ENCODE peak calls at places on chromosomes 12 and 14, in seven cellular contexts. X, S, W, Z, C, B and U are unnamed samples.

GRCh38 chr12:62998454-62998853 is 63.5 kb upstream of the PPM1H start:
- DNase-seq in C (no peak), Z (no peak), X (no peak), B (no peak), S (no peak), W (no peak), U (no peak)

GRCh38 chr12:96503971-96504370 is 14.6 kb downstream of the CFAP54 start:
- DNase-seq in B (no peak), Z (no peak), S (no peak), W (no peak), X (no peak), C (peak), U (no peak)

GRCh38 chr12:127509066-127509778 is 757.7 kb upstream of the TMEM132C start:
- DNase-seq in B (peak), W (no peak), C (peak), S (peak), X (peak), Z (no peak), U (no peak)

GRCh38 chr12:51023625-51024395 is 2.4 kb downstream of the SLC11A2 start:
- DNase-seq in S (peak), B (peak), C (peak), W (no peak), Z (no peak), X (no peak), U (no peak)

GRCh38 chr12:6952860-6953416 is 1.8 kb downstream of the PTPN6 start:
- DNase-seq in X (no peak), W (no peak), S (no peak), C (no peak), B (no peak), Z (no peak), U (no peak)

GRCh38 chr12:15122349-15122748 is 98.9 kb downstream of the RERG start:
- DNase-seq in B (no peak), W (peak), C (no peak), S (no peak), X (no peak), Z (no peak), U (no peak)

GRCh38 chr12:123513805-123514204 is 19.7 kb downstream of the RILPL1 start:
- DNase-seq in B (no peak), W (no peak), S (no peak), Z (no peak), X (no peak), C (no peak), U (no peak)

GRCh38 chr12:91256471-91256870 is 73.9 kb upstream of the DCN start:
- DNase-seq in B (no peak), C (no peak), X (no peak), Z (no peak), W (no peak), S (peak), U (no peak)

GRCh38 chr14:67168110-67168441 is 21.2 kb upstream of the GARIN2 start:
- DNase-seq in Z (no peak), X (no peak), W (no peak), B (no peak), C (no peak), S (no peak), U (no peak)

GRCh38 chr14:67166450-67166853 is 22.8 kb upstream of the GARIN2 start:
- DNase-seq in S (peak), Z (peak), B (peak), W (peak), C (peak), X (peak), U (no peak)

GRCh38 chr14:67170706-67171105 is 18.5 kb upstream of the GARIN2 start:
- DNase-seq in S (no peak), W (no peak), Z (no peak), B (no peak), C (no peak), X (no peak), U (no peak)

GRCh38 chr14:67172056-67172455 is 17.2 kb upstream of the GARIN2 start:
- DNase-seq in Z (no peak), W (no peak), X (no peak), S (no peak), B (no peak), C (no peak), U (no peak)

DNA sequence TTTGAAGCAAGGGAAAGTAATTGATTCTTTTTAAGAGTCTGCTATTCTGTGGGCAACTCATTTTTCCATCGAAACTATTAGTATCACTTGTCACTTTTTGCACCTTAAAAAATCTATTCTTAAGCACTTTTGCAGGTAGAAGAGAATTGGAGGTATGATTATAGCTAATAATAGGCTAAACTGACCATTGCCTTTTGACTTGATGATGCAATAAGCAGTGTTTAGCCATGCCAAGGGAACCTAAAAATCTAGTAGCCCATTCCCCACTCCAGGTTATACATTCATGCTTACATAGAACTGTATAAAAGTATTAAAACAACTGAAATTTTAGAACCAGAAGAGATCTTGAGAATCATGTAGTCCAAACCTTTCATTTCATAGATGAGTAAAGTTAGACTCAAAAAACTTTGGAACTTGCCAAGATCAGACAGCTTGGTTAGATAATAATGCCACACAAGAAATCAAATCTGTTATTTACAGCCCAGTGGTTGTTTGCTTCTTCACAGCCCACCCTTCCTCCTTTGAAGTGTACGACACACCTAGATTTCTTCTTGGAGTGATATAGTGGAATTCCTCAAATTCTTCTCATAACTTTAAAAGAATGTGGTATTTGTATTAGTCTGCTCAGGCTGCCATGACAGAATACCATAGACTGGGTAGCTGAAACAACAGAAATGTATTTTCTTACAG is 21.7 kb upstream of the GARIN2 start:
- DNase-seq in C (peak), S (peak), W (no peak), X (peak), Z (no peak), B (peak), U (no peak)
- H3K4me3 ChIP-seq in C (no peak), S (no peak), W (no peak), X (no peak), Z (no peak), B (no peak), U (no peak)

GRCh38 chr14:100371773-100372172 is 48.6 kb downstream of the SLC25A47 start:
- DNase-seq in S (no peak), B (no peak), X (no peak), Z (no peak), W (no peak), C (no peak), U (no peak)
- H3K4me3 ChIP-seq in S (no peak), B (no peak), X (no peak), Z (no peak), W (no peak), C (peak), U (peak)

GRCh38 chr12:77761286-77761685 is 69.4 kb upstream of the NAV3 start:
- DNase-seq in C (peak), Z (no peak), S (peak), B (no peak), W (no peak), X (no peak), U (no peak)
- H3K4me3 ChIP-seq in C (no peak), Z (no peak), S (no peak), B (no peak), W (no peak), X (no peak), U (no peak)

GRCh38 chr14:100317897-100318808 is 5.0 kb upstream of the SLC25A47 start:
- DNase-seq in W (peak), B (peak), X (peak), S (peak), Z (peak), C (peak), U (no peak)
- H3K4me3 ChIP-seq in W (peak), B (no peak), X (peak), S (peak), Z (no peak), C (no peak), U (peak)

DNA sequence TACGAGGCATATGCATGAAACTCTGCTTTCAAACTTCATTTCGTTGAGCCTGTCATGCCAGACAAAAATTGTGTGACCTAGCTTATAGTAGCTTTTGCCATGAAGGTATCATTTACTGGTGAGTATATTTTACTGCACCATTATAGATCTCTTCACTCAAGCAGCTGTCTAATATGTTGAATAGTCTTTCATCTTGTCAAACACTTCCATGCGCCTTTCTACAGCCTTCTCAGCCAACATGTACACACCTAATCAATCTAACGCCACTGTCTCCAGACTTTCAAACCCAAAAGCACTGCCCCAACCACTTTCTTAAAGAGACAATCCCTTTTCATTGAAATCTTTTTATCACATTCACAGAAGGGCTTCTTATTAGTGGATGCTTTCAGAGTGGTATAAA is 757.4 kb downstream of the VRK1 start:
- DNase-seq in Z (no peak), C (no peak), W (no peak), B (no peak), S (no peak), X (no peak), U (no peak)
- H3K4me3 ChIP-seq in Z (no peak), C (no peak), W (no peak), B (no peak), S (no peak), X (no peak), U (no peak)

GRCh38 chr14:75794615-75795038 is 133.6 kb downstream of the TTLL5 start:
- DNase-seq in Z (peak), S (peak), C (peak), X (peak), W (no peak), B (peak), U (no peak)
- H3K4me3 ChIP-seq in Z (no peak), S (no peak), C (no peak), X (no peak), W (no peak), B (no peak), U (no peak)

GRCh38 chr12:10716704-10717315 is 6.3 kb downstream of the YBX3 start:
- DNase-seq in S (peak), B (peak), X (peak), Z (peak), C (peak), W (peak), U (peak)
- H3K4me3 ChIP-seq in S (peak), B (peak), X (peak), Z (no peak), C (peak), W (no peak), U (peak)

GRCh38 chr14:92937229-92937937 is 14.4 kb downstream of the CHGA start:
- DNase-seq in C (no peak), Z (no peak), X (no peak), S (no peak), B (no peak), W (no peak), U (no peak)
- H3K4me3 ChIP-seq in C (no peak), Z (no peak), X (no peak), S (no peak), B (no peak), W (no peak), U (no peak)

DNA sequence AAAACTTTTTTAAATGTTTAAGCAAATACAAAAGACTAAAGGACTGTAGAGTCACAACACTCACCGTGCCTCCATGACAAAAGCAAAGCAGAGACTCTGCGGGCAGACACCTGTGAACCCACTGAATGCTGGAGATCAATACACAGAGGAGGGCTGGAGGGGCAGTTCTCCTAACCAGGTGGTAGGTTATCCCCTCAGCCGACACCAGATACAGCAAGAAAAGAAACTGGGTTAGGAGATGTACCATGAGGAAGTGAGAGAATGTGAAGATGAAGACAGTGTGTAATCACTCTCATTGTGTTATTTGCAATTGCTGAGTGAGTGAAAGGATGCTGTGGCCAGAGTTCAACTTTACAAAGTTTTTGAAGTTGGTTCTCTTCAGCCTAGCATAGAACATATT is 480.3 kb downstream of the BCL11B start:
- DNase-seq in Z (no peak), B (no peak), C (no peak), S (no peak), W (no peak), X (no peak), U (no peak)
- H3K4me3 ChIP-seq in Z (no peak), B (no peak), C (no peak), S (no peak), W (no peak), X (no peak), U (no peak)

GRCh38 chr12:124868252-124868965 is 4.7 kb upstream of the SCARB1 start:
- DNase-seq in B (no peak), W (no peak), C (no peak), Z (no peak), S (no peak), X (no peak), U (no peak)
- H3K4me3 ChIP-seq in B (no peak), W (no peak), C (no peak), Z (no peak), S (no peak), X (no peak), U (no peak)